ENCODE peak calls at places on chromosomes 16 and 17, in seven cellular contexts. S is HT-29; P is left cardiac atrium; B is HEK293T; Y is activated T-helper 1 cell treated with anti-CD3 and anti-CD28 coated beads, Interleukin-12 subunit alpha, Interleukin-12 subunit beta, Interleukin-2, Interleukin-4 antibody, amounts not matched to agents 30 ng/mL and 10 ng/mL and 1 ng/mL, durations not matched to agents 14 hours and 24 hours and 36 hours; G is HTR-8/SVneo; F is stimulated activated CD8-positive, alpha-beta memory T cell treated with anti-CD3 and anti-CD28 coated beads, Interleukin-15, amount 100 ng/mL, for 1 hour. J is an unnamed sample.

GRCh38 chr16:4214215-4214621 is 27.7 kb downstream of the SRL start:
- DNase-seq in S (peak; percentile 31), P (no peak), B (no peak), Y (no peak), G (peak; percentile 81), F (no peak), J (peak; percentile 97)

GRCh38 chr17:61447358-61447757 is 4.9 kb upstream of the TBX4 start:
- DNase-seq in S (no peak), P (no peak), B (no peak), Y (no peak), G (no peak), F (no peak), J (no peak)

GRCh38 chr17:37340804-37341203 is 35.0 kb upstream of the C17orf78 start:
- DNase-seq in S (no peak), P (no peak), B (no peak), Y (no peak), G (no peak), F (no peak), J (no peak)

GRCh38 chr16:28163699-28164584 is 47.8 kb downstream of the XPO6 start:
- DNase-seq in S (no peak), P (no peak), B (no peak), Y (no peak), G (no peak), F (no peak), J (no peak)

GRCh38 chr16:67389911-67390815 is 3.1 kb downstream of the TPPP3 start:
- DNase-seq in S (no peak), P (no peak), B (no peak), Y (no peak), G (no peak), F (no peak), J (no peak)

GRCh38 chr16:70720431-70721201 is 34.8 kb upstream of the MTSS2 start:
- DNase-seq in S (no peak), P (no peak), B (no peak), Y (no peak), G (no peak), F (no peak), J (no peak)

GRCh38 chr17:16419074-16419928 is 3.9 kb downstream of the TRPV2 start:
- DNase-seq in S (peak; percentile 27), P (no peak), B (peak; percentile 52), Y (peak; percentile 24), G (peak; percentile 96), F (peak; percentile 38), J (peak; percentile 69)

GRCh38 chr16:83853834-83854233 is 45.1 kb upstream of the MLYCD start:
- DNase-seq in S (no peak), P (no peak), B (no peak), Y (no peak), G (no peak), F (no peak), J (no peak)

GRCh38 chr17:6603746-6604325 is 36.7 kb downstream of the KIAA0753 start:
- DNase-seq in S (no peak), P (no peak), B (no peak), Y (no peak), G (no peak), F (no peak), J (no peak)

GRCh38 chr16:11781773-11782172 is 15.3 kb downstream of the ZC3H7A start:
- DNase-seq in S (no peak), P (no peak), B (no peak), Y (no peak), G (no peak), F (no peak), J (no peak)

GRCh38 chr16:57029161-57030160 is 40.1 kb downstream of the NLRC5 start:
- DNase-seq in S (no peak), P (no peak), B (no peak), Y (no peak), G (peak; percentile 55), F (no peak), J (no peak)

GRCh38 chr17:58666858-58667267 is 25.0 kb downstream of the TEX14 start:
- DNase-seq in S (peak; percentile 76), P (peak; percentile 77), B (no peak), Y (peak; percentile 8), G (no peak), F (no peak), J (no peak)

GRCh38 chr17:30104575-30105339 is 11.9 kb upstream of the NSRP1 start:
- DNase-seq in S (peak; percentile 86), P (peak; percentile 82), B (peak; percentile 69), Y (peak; percentile 58), G (peak; percentile 83), F (peak; percentile 54), J (peak; percentile 44)

GRCh38 chr16:3101018-3101840 is 2.1 kb upstream of the ZSCAN10 start:
- DNase-seq in S (peak; percentile 45), P (no peak), B (peak; percentile 61), Y (peak; percentile 41), G (peak; percentile 44), F (no peak), J (no peak)

GRCh38 chr16:89700649-89701424 is 668 bp downstream of the SPATA2L start:
- DNase-seq in S (peak; percentile 77), P (peak; percentile 43), B (peak; percentile 54), Y (peak; percentile 45), G (no peak), F (no peak), J (no peak)

GRCh38 chr17:50206604-50207293 is 5.3 kb upstream of the COL1A1 start:
- DNase-seq in S (no peak), P (peak; percentile 59), B (peak; percentile 31), Y (no peak), G (no peak), F (no peak), J (no peak)

J was measured in epithelial cell of proximal tubule.